ENCODE peak calls at places on chromosomes 6 and 20, in nine cellular contexts. One of them, this sample, is unnamed.

GRCh38 chr20:47125553-47126373 is 230.7 kb downstream of the ZMYND8 start:
- DNase-seq in body of pancreas: no peak
- DNase-seq in stomach: no peak
- DNase-seq in cardiac muscle cell: peak
- DNase-seq in CD8-positive, alpha-beta T cell: no peak
- DNase-seq in fibroblast of pulmonary artery: no peak
- DNase-seq in hepatocyte: no peak
- DNase-seq in CD4-positive, alpha-beta T cell: no peak
- DNase-seq in H9: peak
- DNase-seq in this sample: no peak

GRCh38 chr20:44475372-44475693 is 341 bp upstream of the TTPAL start:
- DNase-seq in body of pancreas: no peak
- DNase-seq in stomach: no peak
- DNase-seq in cardiac muscle cell: no peak
- DNase-seq in CD8-positive, alpha-beta T cell: no peak
- DNase-seq in fibroblast of pulmonary artery: no peak
- DNase-seq in hepatocyte: no peak
- DNase-seq in CD4-positive, alpha-beta T cell: no peak
- DNase-seq in H9: no peak
- DNase-seq in this sample: no peak

GRCh38 chr6:42890311-42891198 is 11.1 kb downstream of the RPL7L1 start:
- DNase-seq in body of pancreas: peak
- DNase-seq in stomach: peak
- DNase-seq in cardiac muscle cell: peak
- DNase-seq in CD8-positive, alpha-beta T cell: peak
- DNase-seq in fibroblast of pulmonary artery: peak
- DNase-seq in hepatocyte: peak
- DNase-seq in CD4-positive, alpha-beta T cell: peak
- DNase-seq in H9: peak
- DNase-seq in this sample: peak

GRCh38 chr6:22099241-22099640 is 197.6 kb downstream of the PRL start:
- DNase-seq in body of pancreas: no peak
- DNase-seq in stomach: no peak
- DNase-seq in cardiac muscle cell: no peak
- DNase-seq in CD8-positive, alpha-beta T cell: no peak
- DNase-seq in fibroblast of pulmonary artery: no peak
- DNase-seq in hepatocyte: no peak
- DNase-seq in CD4-positive, alpha-beta T cell: no peak
- DNase-seq in H9: no peak
- DNase-seq in this sample: no peak

GRCh38 chr6:53543341-53544010 is 1.4 kb downstream of the GCLC start:
- DNase-seq in body of pancreas: peak
- DNase-seq in stomach: no peak
- DNase-seq in cardiac muscle cell: no peak
- DNase-seq in CD8-positive, alpha-beta T cell: no peak
- DNase-seq in fibroblast of pulmonary artery: peak
- DNase-seq in hepatocyte: no peak
- DNase-seq in CD4-positive, alpha-beta T cell: no peak
- DNase-seq in H9: no peak
- DNase-seq in this sample: no peak

GRCh38 chr20:63477061-63477616 is 4.7 kb upstream of the KCNQ2 start:
- DNase-seq in body of pancreas: no peak
- DNase-seq in stomach: no peak
- DNase-seq in cardiac muscle cell: no peak
- DNase-seq in CD8-positive, alpha-beta T cell: no peak
- DNase-seq in fibroblast of pulmonary artery: no peak
- DNase-seq in hepatocyte: no peak
- DNase-seq in CD4-positive, alpha-beta T cell: no peak
- DNase-seq in H9: no peak
- DNase-seq in this sample: no peak

GRCh38 chr6:160300076-160300695 is 41.6 kb upstream of the SLC22A2 start:
- DNase-seq in body of pancreas: no peak
- DNase-seq in stomach: peak
- DNase-seq in cardiac muscle cell: peak
- DNase-seq in CD8-positive, alpha-beta T cell: no peak
- DNase-seq in fibroblast of pulmonary artery: no peak
- DNase-seq in hepatocyte: peak
- DNase-seq in CD4-positive, alpha-beta T cell: no peak
- DNase-seq in H9: no peak
- DNase-seq in this sample: no peak

GRCh38 chr6:39029156-39030011 is 19.2 kb upstream of the GLP1R start:
- DNase-seq in body of pancreas: peak
- DNase-seq in stomach: no peak
- DNase-seq in cardiac muscle cell: peak
- DNase-seq in CD8-positive, alpha-beta T cell: no peak
- DNase-seq in fibroblast of pulmonary artery: peak
- DNase-seq in hepatocyte: peak
- DNase-seq in CD4-positive, alpha-beta T cell: peak
- DNase-seq in H9: peak
- DNase-seq in this sample: no peak

GRCh38 chr6:145569140-145569539 is 166.2 kb downstream of the EPM2A start:
- DNase-seq in body of pancreas: no peak
- DNase-seq in stomach: no peak
- DNase-seq in cardiac muscle cell: no peak
- DNase-seq in CD8-positive, alpha-beta T cell: no peak
- DNase-seq in fibroblast of pulmonary artery: no peak
- DNase-seq in hepatocyte: no peak
- DNase-seq in CD4-positive, alpha-beta T cell: no peak
- DNase-seq in H9: no peak
- DNase-seq in this sample: no peak

GRCh38 chr6:118469468-118469867 is 78.6 kb upstream of the PLN start:
- DNase-seq in body of pancreas: no peak
- DNase-seq in stomach: no peak
- DNase-seq in cardiac muscle cell: no peak
- DNase-seq in CD8-positive, alpha-beta T cell: no peak
- DNase-seq in fibroblast of pulmonary artery: peak
- DNase-seq in hepatocyte: no peak
- DNase-seq in CD4-positive, alpha-beta T cell: no peak
- DNase-seq in H9: no peak
- DNase-seq in this sample: no peak

GRCh38 chr20:5504061-5504739 is 187.4 kb upstream of the PROKR2 start:
- DNase-seq in body of pancreas: peak
- DNase-seq in stomach: no peak
- DNase-seq in cardiac muscle cell: no peak
- DNase-seq in CD8-positive, alpha-beta T cell: no peak
- DNase-seq in fibroblast of pulmonary artery: peak
- DNase-seq in hepatocyte: no peak
- DNase-seq in CD4-positive, alpha-beta T cell: no peak
- DNase-seq in H9: peak
- DNase-seq in this sample: no peak

GRCh38 chr20:19073584-19074198 is 138.8 kb upstream of the SLC24A3 start:
- DNase-seq in body of pancreas: no peak
- DNase-seq in stomach: no peak
- DNase-seq in cardiac muscle cell: peak
- DNase-seq in CD8-positive, alpha-beta T cell: no peak
- DNase-seq in fibroblast of pulmonary artery: no peak
- DNase-seq in hepatocyte: peak
- DNase-seq in CD4-positive, alpha-beta T cell: no peak
- DNase-seq in H9: peak
- DNase-seq in this sample: no peak

GRCh38 chr6:27604986-27605385 is 132.1 kb upstream of the ZNF184 start:
- DNase-seq in body of pancreas: no peak
- DNase-seq in stomach: no peak
- DNase-seq in cardiac muscle cell: no peak
- DNase-seq in CD8-positive, alpha-beta T cell: no peak
- DNase-seq in fibroblast of pulmonary artery: no peak
- DNase-seq in hepatocyte: peak
- DNase-seq in CD4-positive, alpha-beta T cell: no peak
- DNase-seq in H9: peak
- DNase-seq in this sample: no peak

GRCh38 chr6:3490622-3490980 is 33.8 kb upstream of the SLC22A23 start:
- DNase-seq in body of pancreas: no peak
- DNase-seq in stomach: no peak
- DNase-seq in cardiac muscle cell: no peak
- DNase-seq in CD8-positive, alpha-beta T cell: no peak
- DNase-seq in fibroblast of pulmonary artery: no peak
- DNase-seq in hepatocyte: no peak
- DNase-seq in CD4-positive, alpha-beta T cell: no peak
- DNase-seq in H9: no peak
- DNase-seq in this sample: no peak

GRCh38 chr20:50321797-50322480 is 131.3 kb downstream of the CEBPB start:
- DNase-seq in body of pancreas: peak
- DNase-seq in stomach: no peak
- DNase-seq in cardiac muscle cell: no peak
- DNase-seq in CD8-positive, alpha-beta T cell: no peak
- DNase-seq in fibroblast of pulmonary artery: peak
- DNase-seq in hepatocyte: no peak
- DNase-seq in CD4-positive, alpha-beta T cell: no peak
- DNase-seq in H9: no peak
- DNase-seq in this sample: no peak

GRCh38 chr20:22586645-22587310 is 2.4 kb upstream of the FOXA2 start:
- DNase-seq in body of pancreas: peak
- DNase-seq in stomach: peak
- DNase-seq in cardiac muscle cell: peak
- DNase-seq in CD8-positive, alpha-beta T cell: no peak
- DNase-seq in fibroblast of pulmonary artery: no peak
- DNase-seq in hepatocyte: peak
- DNase-seq in CD4-positive, alpha-beta T cell: no peak
- DNase-seq in H9: peak
- DNase-seq in this sample: no peak

GRCh38 chr6:140462495-140463311 is 1088.3 kb upstream of the CITED2 start:
- DNase-seq in body of pancreas: peak
- DNase-seq in stomach: no peak
- DNase-seq in cardiac muscle cell: no peak
- DNase-seq in CD8-positive, alpha-beta T cell: no peak
- DNase-seq in fibroblast of pulmonary artery: peak
- DNase-seq in hepatocyte: peak
- DNase-seq in CD4-positive, alpha-beta T cell: no peak
- DNase-seq in H9: no peak
- DNase-seq in this sample: no peak

GRCh38 chr6:75986935-75987334 is 85.5 kb downstream of the IMPG1 start:
- DNase-seq in body of pancreas: no peak
- DNase-seq in stomach: no peak
- DNase-seq in cardiac muscle cell: no peak
- DNase-seq in CD8-positive, alpha-beta T cell: no peak
- DNase-seq in fibroblast of pulmonary artery: no peak
- DNase-seq in hepatocyte: no peak
- DNase-seq in CD4-positive, alpha-beta T cell: no peak
- DNase-seq in H9: peak
- DNase-seq in this sample: no peak

GRCh38 chr6:75993236-75994162 is 79.0 kb downstream of the IMPG1 start:
- DNase-seq in body of pancreas: no peak
- DNase-seq in stomach: no peak
- DNase-seq in cardiac muscle cell: peak
- DNase-seq in CD8-positive, alpha-beta T cell: no peak
- DNase-seq in fibroblast of pulmonary artery: no peak
- DNase-seq in hepatocyte: no peak
- DNase-seq in CD4-positive, alpha-beta T cell: no peak
- DNase-seq in H9: no peak
- DNase-seq in this sample: no peak

DNA sequence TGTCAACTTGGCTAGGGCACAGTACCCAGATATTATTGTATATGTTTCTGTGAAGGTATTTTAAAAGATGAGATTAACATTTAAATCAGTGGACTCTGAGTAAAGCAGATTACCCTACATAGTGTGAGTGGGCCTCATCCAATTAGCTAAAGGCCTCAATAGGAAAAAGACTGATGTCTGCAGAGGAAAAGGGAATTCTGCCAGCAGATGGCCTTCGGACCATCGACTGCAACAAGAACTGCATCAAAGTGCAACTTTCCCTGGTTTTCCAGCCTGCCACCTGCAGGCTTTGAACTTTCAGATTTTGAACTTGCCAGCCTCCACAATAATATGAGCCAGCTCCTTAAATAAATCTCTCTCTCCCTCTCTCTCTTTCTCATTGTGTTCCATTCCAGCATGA is 80.5 kb downstream of the IMPG1 start:
- DNase-seq in body of pancreas: no peak
- DNase-seq in stomach: no peak
- DNase-seq in cardiac muscle cell: no peak
- DNase-seq in CD8-positive, alpha-beta T cell: no peak
- DNase-seq in fibroblast of pulmonary artery: no peak
- DNase-seq in hepatocyte: no peak
- DNase-seq in CD4-positive, alpha-beta T cell: no peak
- DNase-seq in H9: peak
- DNase-seq in this sample: no peak
- TF ChIP-seq CTCF in body of pancreas: no peak
- TF ChIP-seq CTCF in stomach: no peak
- TF ChIP-seq CTCF in cardiac muscle cell: no peak
- TF ChIP-seq CTCF in CD8-positive, alpha-beta T cell: no peak
- TF ChIP-seq CTCF in fibroblast of pulmonary artery: no peak
- TF ChIP-seq CTCF in hepatocyte: no peak
- TF ChIP-seq CTCF in CD4-positive, alpha-beta T cell: no peak
- TF ChIP-seq CTCF in H9: peak
- TF ChIP-seq CTCF in this sample: no peak

DNA sequence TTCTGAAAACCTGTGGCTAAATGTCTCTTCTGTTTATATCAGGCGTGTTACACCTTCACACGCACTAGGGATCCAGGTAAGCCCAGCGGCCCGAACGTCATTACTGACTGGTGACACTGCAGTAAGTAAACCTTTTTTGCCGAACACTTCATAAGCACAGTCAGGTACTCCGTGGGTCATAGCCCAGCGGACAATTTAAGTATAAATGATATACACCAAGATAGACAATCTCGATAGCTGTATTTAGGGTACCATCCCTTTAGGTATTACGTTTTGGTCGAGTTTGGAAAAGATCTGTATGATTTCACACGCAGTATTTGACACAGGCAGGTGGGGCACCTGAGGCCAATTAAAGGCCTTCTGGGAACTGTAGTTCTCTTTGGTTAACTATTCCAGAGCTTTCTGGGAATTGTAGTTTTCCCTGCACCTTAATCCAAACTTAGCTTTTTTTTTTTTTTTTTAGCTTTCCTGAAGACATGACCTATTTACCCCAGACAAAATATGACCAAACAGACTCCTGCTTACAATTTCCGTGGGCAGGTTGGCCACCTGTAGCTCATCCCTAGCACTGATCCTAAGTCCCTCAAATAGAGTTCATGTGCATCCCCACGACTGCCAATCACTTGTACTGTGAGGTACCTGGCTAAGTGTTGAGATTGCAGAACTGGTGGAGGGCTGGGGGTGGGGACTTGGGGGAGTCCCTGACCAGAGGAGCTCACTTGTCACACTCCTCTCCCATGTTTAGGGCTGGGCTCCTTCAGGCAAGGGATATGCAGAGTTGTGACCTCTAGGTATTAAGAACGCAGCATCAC is 908 bp upstream of the EHMT2 start:
- DNase-seq in body of pancreas: peak
- DNase-seq in stomach: no peak
- DNase-seq in cardiac muscle cell: peak
- DNase-seq in CD8-positive, alpha-beta T cell: peak
- DNase-seq in fibroblast of pulmonary artery: peak
- DNase-seq in hepatocyte: peak
- DNase-seq in CD4-positive, alpha-beta T cell: no peak
- DNase-seq in H9: peak
- DNase-seq in this sample: no peak
- TF ChIP-seq CTCF in body of pancreas: peak
- TF ChIP-seq CTCF in stomach: no peak
- TF ChIP-seq CTCF in cardiac muscle cell: no peak
- TF ChIP-seq CTCF in CD8-positive, alpha-beta T cell: no peak
- TF ChIP-seq CTCF in fibroblast of pulmonary artery: no peak
- TF ChIP-seq CTCF in hepatocyte: no peak
- TF ChIP-seq CTCF in CD4-positive, alpha-beta T cell: no peak
- TF ChIP-seq CTCF in H9: no peak
- TF ChIP-seq CTCF in this sample: no peak

GRCh38 chr6:29976588-29977424 is 34.5 kb downstream of the HLA-A start:
- DNase-seq in body of pancreas: peak
- DNase-seq in stomach: peak
- DNase-seq in cardiac muscle cell: peak
- DNase-seq in CD8-positive, alpha-beta T cell: peak
- DNase-seq in fibroblast of pulmonary artery: peak
- DNase-seq in hepatocyte: peak
- DNase-seq in CD4-positive, alpha-beta T cell: peak
- DNase-seq in H9: peak
- DNase-seq in this sample: no peak
- TF ChIP-seq CTCF in body of pancreas: peak
- TF ChIP-seq CTCF in stomach: peak
- TF ChIP-seq CTCF in cardiac muscle cell: peak
- TF ChIP-seq CTCF in CD8-positive, alpha-beta T cell: no peak
- TF ChIP-seq CTCF in fibroblast of pulmonary artery: peak
- TF ChIP-seq CTCF in hepatocyte: peak
- TF ChIP-seq CTCF in CD4-positive, alpha-beta T cell: peak
- TF ChIP-seq CTCF in H9: no peak
- TF ChIP-seq CTCF in this sample: no peak

GRCh38 chr6:125512621-125513020 is 210.9 kb upstream of the HDDC2 start:
- DNase-seq in body of pancreas: no peak
- DNase-seq in stomach: no peak
- DNase-seq in cardiac muscle cell: no peak
- DNase-seq in CD8-positive, alpha-beta T cell: no peak
- DNase-seq in fibroblast of pulmonary artery: peak
- DNase-seq in hepatocyte: no peak
- DNase-seq in CD4-positive, alpha-beta T cell: no peak
- DNase-seq in H9: peak
- DNase-seq in this sample: no peak
- TF ChIP-seq CTCF in body of pancreas: no peak
- TF ChIP-seq CTCF in stomach: no peak
- TF ChIP-seq CTCF in cardiac muscle cell: peak
- TF ChIP-seq CTCF in CD8-positive, alpha-beta T cell: no peak
- TF ChIP-seq CTCF in fibroblast of pulmonary artery: peak
- TF ChIP-seq CTCF in hepatocyte: peak
- TF ChIP-seq CTCF in CD4-positive, alpha-beta T cell: no peak
- TF ChIP-seq CTCF in H9: peak
- TF ChIP-seq CTCF in this sample: no peak

This sample was measured in mesothelial cell of epicardium.